ENCODE peak calls at places on chromosome 1, in four cellular contexts. L, D, R and U are unnamed samples.

GRCh38 chr1:183620311-183620710 is 15.3 kb downstream of the ARPC5 start:
- DNase-seq in D (no peak), L (no peak), R (no peak), U (no peak)

GRCh38 chr1:210246447-210246846 is 13.9 kb downstream of the SERTAD4 start:
- DNase-seq in D (no peak), R (no peak), L (no peak), U (no peak)

GRCh38 chr1:93453911-93454310 is 6.0 kb downstream of the FNBP1L start:
- DNase-seq in R (no peak), L (no peak), D (no peak), U (no peak)

GRCh38 chr1:109214695-109215623 is 1.2 kb downstream of the SARS1 start:
- DNase-seq in R (no peak), L (peak), D (peak), U (peak)

GRCh38 chr1:32031578-32032286 is 18.1 kb downstream of the KHDRBS1 start:
- DNase-seq in D (peak), R (no peak), L (no peak), U (peak)

GRCh38 chr1:29711582-29712274 is 475.4 kb downstream of the PTPRU start:
- DNase-seq in D (peak), L (peak), R (no peak), U (peak)

GRCh38 chr1:10901091-10901893 is 104.8 kb upstream of the CASZ1 start:
- DNase-seq in D (no peak), R (no peak), L (no peak), U (peak)

GRCh38 chr1:2801535-2802291 is at the start of gene TTC34:
- DNase-seq in R (no peak), L (peak), D (no peak), U (peak)

GRCh38 chr1:11504599-11504998 is 25.6 kb downstream of the DISP3 start:
- DNase-seq in D (no peak), L (no peak), R (no peak), U (no peak)